ENCODE peak calls at places on chromosomes 16 and 17, in eight cellular contexts. O is kidney tubule cell; P is Daoy; S is stimulated activated CD8-positive, alpha-beta memory T cell treated with anti-CD3 and anti-CD28 coated beads, Interleukin-4, amount 100 ng/mL, for 24 hours; I is stromal cell of bone marrow; Z is LoVo; J is GM18507; G is NAMALWA. D is an unnamed sample.

GRCh38 chr17:1055751-1056645 is 59.1 kb downstream of the TIMM22 start:
- DNase-seq in J (peak; percentile 46), P (peak; percentile 56), O (peak; percentile 53), S (peak; percentile 12), G (peak; percentile 38), I (peak; percentile 28), Z (no peak), D (peak; percentile 19)

GRCh38 chr17:18197535-18198194 is 14.0 kb downstream of the ALKBH5 start:
- DNase-seq in I (no peak), J (no peak), P (no peak), Z (no peak), G (no peak), O (no peak), S (no peak), D (no peak)

GRCh38 chr17:1413281-1413791 is 13.3 kb upstream of the YWHAE start:
- DNase-seq in O (peak; percentile 92), S (no peak), G (no peak), J (no peak), Z (peak; percentile 64), P (peak; percentile 88), I (peak; percentile 87), D (peak; percentile 71)

GRCh38 chr17:3663102-3664011 is 5.0 kb downstream of the TAX1BP3 start:
- DNase-seq in Z (no peak), P (no peak), O (no peak), S (no peak), G (no peak), J (no peak), I (no peak), D (no peak)

GRCh38 chr16:2779151-2779920 is 2.3 kb upstream of the ELOB start:
- DNase-seq in J (no peak), Z (no peak), O (no peak), I (no peak), G (no peak), S (no peak), P (no peak), D (no peak)

GRCh38 chr17:14067347-14067746 is 2.0 kb upstream of the COX10 start:
- DNase-seq in O (no peak), I (no peak), S (no peak), Z (no peak), G (no peak), P (no peak), J (no peak), D (no peak)

GRCh38 chr16:85754403-85754802 is 3.5 kb upstream of the C16orf74 start:
- DNase-seq in J (no peak), I (no peak), P (no peak), O (no peak), S (no peak), Z (no peak), G (peak; percentile 91), D (no peak)

GRCh38 chr16:86663691-86664517 is 85.6 kb downstream of the FOXL1 start:
- DNase-seq in P (peak; percentile 27), Z (peak; percentile 42), I (no peak), J (no peak), G (no peak), O (no peak), S (no peak), D (peak; percentile 70)

GRCh38 chr17:81049973-81050551 is 15.1 kb downstream of the BAIAP2 start:
- DNase-seq in O (peak; percentile 94), Z (peak; percentile 57), P (peak; percentile 89), G (no peak), I (no peak), J (no peak), S (no peak), D (no peak)

GRCh38 chr17:332558-333322 is 19.9 kb downstream of the RPH3AL start:
- DNase-seq in I (peak; percentile 33), S (no peak), O (peak; percentile 32), G (no peak), Z (no peak), P (peak; percentile 69), J (no peak), D (no peak)

GRCh38 chr17:38702166-38702899 is 2.7 kb upstream of the MLLT6 start:
- DNase-seq in J (no peak), P (peak; percentile 90), S (peak; percentile 73), I (peak; percentile 79), Z (peak; percentile 83), O (peak; percentile 87), G (peak; percentile 85), D (peak; percentile 85)

GRCh38 chr17:77322284-77322533 is 181.4 kb downstream of the SEC14L1 start:
- DNase-seq in Z (no peak), G (no peak), O (no peak), J (no peak), S (no peak), I (no peak), P (no peak), D (no peak)

GRCh38 chr16:53864819-53865491 is 161.0 kb downstream of the FTO start:
- DNase-seq in S (no peak), I (no peak), P (peak; percentile 71), Z (peak; percentile 20), O (peak; percentile 59), J (no peak), G (no peak), D (peak; percentile 32)

GRCh38 chr17:951388-952132 is 28.0 kb downstream of the NXN start:
- DNase-seq in I (no peak), G (no peak), S (no peak), J (no peak), Z (peak; percentile 57), O (peak; percentile 98), P (peak; percentile 97), D (peak; percentile 87)

GRCh38 chr17:77571562-77571981 is 386.9 kb upstream of the TNRC6C start:
- DNase-seq in I (no peak), S (no peak), J (no peak), Z (no peak), O (no peak), G (peak; percentile 31), P (peak; percentile 38), D (no peak)

GRCh38 chr17:72714357-72714966 is 378.0 kb downstream of the SLC39A11 start:
- DNase-seq in S (no peak), O (no peak), P (peak; percentile 69), I (no peak), G (no peak), J (no peak), Z (no peak), D (no peak)

GRCh38 chr16:15445450-15445849 is 11.1 kb downstream of the BMERB1 start:
- DNase-seq in Z (no peak), P (no peak), I (no peak), S (no peak), J (no peak), G (no peak), O (no peak), D (no peak)

GRCh38 chr16:69131167-69131748 is 1.1 kb downstream of the CHTF8 start:
- DNase-seq in G (peak; percentile 50), O (peak; percentile 38), S (no peak), J (no peak), Z (no peak), P (no peak), I (no peak), D (peak; percentile 23)

GRCh38 chr17:39225974-39226683 is 384 bp upstream of the STAC2 start:
- DNase-seq in G (no peak), Z (no peak), I (no peak), J (no peak), P (peak; percentile 80), O (no peak), S (peak; percentile 63), D (no peak)

GRCh38 chr16:28587386-28587785 is 9.5 kb downstream of the SULT1A2 start:
- DNase-seq in S (no peak), Z (no peak), J (no peak), G (no peak), O (no peak), P (peak; percentile 31), I (no peak), D (no peak)